ENCODE peak calls at places on chromosomes 5 and 9, in six cellular contexts. K, Q, V, U, Y and T are unnamed samples.

GRCh38 chr9:113991714-113992113 is 86.4 kb downstream of the AMBP start:
- DNase-seq in Q (no peak), Y (no peak), K (no peak), V (no peak), U (no peak), T (no peak)

GRCh38 chr9:98168952-98169488 is 23.4 kb downstream of the CORO2A start:
- DNase-seq in Y (peak; percentile 56), Q (peak; percentile 26), K (peak; percentile 35), V (peak; percentile 80), U (peak; percentile 68), T (no peak)

GRCh38 chr5:127826011-127826410 is 122.8 kb downstream of the CCDC192 start:
- DNase-seq in Y (no peak), K (no peak), V (no peak), Q (no peak), U (peak; percentile 78), T (no peak)

GRCh38 chr5:16727937-16728336 is 111.1 kb upstream of the RETREG1 start:
- DNase-seq in U (no peak), V (no peak), K (no peak), Y (peak; percentile 79), Q (no peak), T (peak; percentile 36)

GRCh38 chr9:20357207-20357503 is 265.1 kb downstream of the MLLT3 start:
- DNase-seq in V (no peak), Q (no peak), K (no peak), U (no peak), Y (no peak), T (no peak)

GRCh38 chr9:133098104-133098754 is 22.8 kb downstream of the RALGDS start:
- DNase-seq in K (no peak), Q (no peak), Y (no peak), V (no peak), U (no peak), T (no peak)

GRCh38 chr9:103245369-103245768 is 250.2 kb downstream of the CYLC2 start:
- DNase-seq in K (no peak), V (no peak), Q (no peak), Y (no peak), U (no peak), T (no peak)

GRCh38 chr5:160548949-160549665 is 127.5 kb downstream of the PTTG1 start:
- DNase-seq in Q (no peak), V (no peak), U (no peak), K (no peak), Y (no peak), T (no peak)

GRCh38 chr5:56305001-56305400 is 71.9 kb upstream of the ANKRD55 start:
- DNase-seq in U (no peak), K (no peak), Q (no peak), V (no peak), Y (no peak), T (no peak)
- H3K9me3 ChIP-seq in U (no peaks in the 10 kb centered on the region), K (no peaks in the 10 kb centered on the region), Q (no peaks in the 10 kb centered on the region), V (no peaks in the 10 kb centered on the region), Y (no peaks in the 10 kb centered on the region), T (no peaks in the 10 kb centered on the region)

DNA sequence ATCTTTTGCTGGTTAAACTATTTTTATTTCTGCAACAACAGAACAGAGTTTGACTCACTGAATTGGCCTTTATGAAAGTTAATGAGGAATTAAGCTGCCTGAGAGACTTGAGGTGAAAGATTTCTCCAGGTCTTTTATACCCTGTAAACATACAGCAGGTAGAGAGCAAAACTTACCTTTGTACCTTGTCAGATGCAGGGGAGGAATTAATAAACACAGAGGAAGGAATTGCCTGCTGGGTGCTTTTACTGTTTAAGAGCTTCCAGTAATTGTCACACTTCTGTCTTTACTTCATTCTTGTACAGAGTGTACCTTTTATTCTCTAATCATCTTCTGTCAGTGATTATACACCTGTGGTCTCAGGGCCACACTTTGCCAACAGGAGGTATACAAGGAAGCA is 94.0 kb upstream of the GRIN3A start:
- DNase-seq in Q (no peak), U (no peak), K (no peak), V (no peak), Y (no peak), T (no peak)
- H3K27ac ChIP-seq in Q (no peak overlapping the region), U (no peak overlapping the region), K (no peak overlapping the region), V (no peak overlapping the region), Y (no peak overlapping the region), T (no peak overlapping the region)

GRCh38 chr5:40124367-40124766 is 555.3 kb upstream of the PTGER4 start:
- DNase-seq in U (no peak), K (no peak), Y (no peak), Q (no peak), V (no peak), T (no peak)
- H3K9me3 ChIP-seq in U (peaks cover 11% of the 10 kb centered on the region), K (peaks cover 47% of the 10 kb centered on the region), Y (peaks cover 5% of the 10 kb centered on the region), Q (no peaks in the 10 kb centered on the region), V (peaks cover 22% of the 10 kb centered on the region), T (peaks cover 7% of the 10 kb centered on the region)

GRCh38 chr5:76406014-76406413 is 2.9 kb downstream of the IQGAP2 start:
- DNase-seq in K (no peak), V (no peak), U (no peak), Y (no peak), Q (no peak), T (no peak)
- H3K27ac ChIP-seq in K (no peak overlapping the region), V (no peak overlapping the region), U (no peak overlapping the region), Y (no peak overlapping the region), Q (no peak overlapping the region), T (no peak overlapping the region)

GRCh38 chr5:2388005-2388361 is 363.5 kb downstream of the IRX2 start:
- DNase-seq in Q (no peak), Y (no peak), V (no peak), K (no peak), U (no peak), T (no peak)

GRCh38 chr5:2383678-2384025 is 367.8 kb downstream of the IRX2 start:
- DNase-seq in K (no peak), Y (no peak), Q (no peak), U (no peak), V (no peak), T (no peak)

GRCh38 chr5:2391566-2391965 is 359.9 kb downstream of the IRX2 start:
- DNase-seq in Q (no peak), U (no peak), Y (no peak), V (no peak), K (no peak), T (no peak)

GRCh38 chr5:2391021-2391420 is 360.5 kb downstream of the IRX2 start:
- DNase-seq in Q (no peak), K (no peak), Y (no peak), U (no peak), V (no peak), T (no peak)

DNA sequence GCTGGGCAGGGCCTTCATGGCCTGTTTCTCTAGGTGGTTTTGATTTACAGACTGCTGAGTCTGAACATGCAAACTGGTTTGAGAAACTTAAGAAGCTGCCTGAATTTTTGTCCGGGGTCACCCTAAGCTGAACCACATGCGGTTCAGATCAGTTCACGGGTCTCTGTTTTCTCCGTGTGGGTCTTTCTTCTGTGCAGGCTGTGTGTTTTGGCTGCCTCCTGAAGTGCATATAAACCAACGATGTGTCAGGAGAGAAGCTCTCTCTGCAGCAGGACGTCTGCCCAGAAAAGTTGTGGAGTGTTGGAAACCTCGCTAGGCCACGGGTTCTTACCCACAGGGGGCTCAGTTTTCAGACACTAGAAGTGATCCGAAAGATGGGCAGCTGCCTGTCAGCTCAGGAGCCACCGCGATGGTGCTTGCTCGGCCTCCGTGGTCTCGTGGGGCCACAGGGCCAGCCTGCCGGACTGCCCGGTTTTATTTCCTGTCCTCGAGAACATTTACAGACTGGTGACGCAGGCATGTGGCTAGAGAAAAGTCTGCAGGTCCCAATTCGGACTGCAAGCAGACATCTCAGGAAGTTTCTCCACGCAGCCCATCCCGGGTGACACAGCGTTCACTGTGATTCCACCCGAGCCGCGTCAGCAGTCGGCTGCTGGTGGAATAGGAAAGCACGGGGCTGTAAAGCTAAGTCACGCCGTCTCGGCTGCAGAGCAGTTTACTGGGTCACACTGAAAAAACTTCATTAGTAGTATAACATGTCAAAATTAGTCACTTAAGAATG is 364.1 kb downstream of the IRX2 start:
- DNase-seq in U (no peak), Q (no peak), Y (no peak), V (no peak), K (peak; percentile 24), T (no peak)
- H3K9me3 ChIP-seq in U (peaks cover 43% of the 10 kb centered on the region), Q (no peaks in the 10 kb centered on the region), Y (no peaks in the 10 kb centered on the region), V (no peaks in the 10 kb centered on the region), K (no peaks in the 10 kb centered on the region), T (no peaks in the 10 kb centered on the region)